ENCODE peak calls at places on chromosomes 13 and 19, in ten cellular contexts. Q is ascending aorta; P is activated CD4-positive, alpha-beta T cell treated with anti-CD3 and anti-CD28 coated beads for 24 hours; R is Peyer's patch; D is stimulated activated CD4-positive, alpha-beta T cell treated with anti-CD3 and anti-CD28 coated beads, Interleukin-4, amount 100 ng/mL, for 24 hours; K is stimulated activated CD8-positive, alpha-beta memory T cell treated with anti-CD3 and anti-CD28 coated beads, Interleukin-15, amount 100 ng/mL, for 24 hours; I is right cardiac atrium; B is activated naive CD4-positive, alpha-beta T cell; Z is NCI-H524; U is left ventricle myocardium inferior. O is an unnamed sample.

GRCh38 chr19:5700455-5701092 is 10.5 kb downstream of the RPL36 start:
- DNase-seq in U (no peak), D (no peak), B (no peak), K (no peak), Q (no peak), I (no peak), P (no peak), R (no peak), Z (no peak), O (peak)

GRCh38 chr13:41352935-41353801 is 42.1 kb downstream of the NAA16 start:
- DNase-seq in Z (peak), Q (no peak), U (no peak), R (no peak), D (peak), P (no peak), B (peak), K (no peak), I (no peak), O (peak)

GRCh38 chr13:39415003-39415402 is 188.0 kb downstream of the LHFPL6 start:
- DNase-seq in P (no peak), U (no peak), I (no peak), Q (no peak), D (no peak), R (no peak), K (no peak), B (no peak), Z (no peak), O (no peak)

GRCh38 chr13:78659450-78660110 is 625 bp upstream of the OBI1 start:
- DNase-seq in R (no peak), Z (no peak), D (no peak), Q (no peak), K (no peak), P (no peak), U (no peak), B (no peak), I (no peak), O (no peak)

GRCh38 chr13:39816936-39817335 is 161.5 kb downstream of the COG6 start:
- DNase-seq in D (no peak), P (no peak), I (no peak), Q (no peak), Z (no peak), U (no peak), K (no peak), R (no peak), B (no peak), O (no peak)

GRCh38 chr13:97353927-97354326 is 80.0 kb upstream of the RAP2A start:
- DNase-seq in D (no peak), R (no peak), B (no peak), I (no peak), Z (no peak), U (no peak), Q (no peak), P (no peak), K (no peak), O (no peak)

GRCh38 chr13:109840201-109840892 is 54.0 kb upstream of the IRS2 start:
- DNase-seq in K (no peak), Z (peak), P (peak), R (no peak), Q (no peak), B (no peak), I (no peak), U (no peak), D (peak), O (no peak)

GRCh38 chr19:3407556-3408516 is 41.5 kb downstream of the NFIC start:
- DNase-seq in Z (no peak), K (no peak), U (peak), R (no peak), B (no peak), Q (no peak), P (no peak), D (no peak), I (peak), O (peak)

GRCh38 chr13:70457474-70457873 is 349.2 kb upstream of the KLHL1 start:
- DNase-seq in Q (no peak), D (no peak), R (no peak), K (no peak), Z (no peak), I (no peak), P (no peak), U (no peak), B (no peak), O (no peak)

GRCh38 chr19:44948763-44949374 is 3.0 kb downstream of the APOC2 start:
- DNase-seq in Q (no peak), K (no peak), I (no peak), R (no peak), D (no peak), U (no peak), P (no peak), Z (peak), B (no peak), O (no peak)

GRCh38 chr19:47427241-47428176 is 8.2 kb upstream of the MEIS3 start:
- DNase-seq in P (peak), U (peak), I (no peak), K (peak), B (peak), D (peak), Q (no peak), R (peak), Z (peak), O (peak)

GRCh38 chr13:111326981-111327642 is 6.7 kb downstream of the TEX29 start:
- DNase-seq in I (no peak), Z (no peak), B (no peak), Q (no peak), K (no peak), D (no peak), R (no peak), P (no peak), U (no peak), O (no peak)

GRCh38 chr19:7857727-7858701 is 16.2 kb downstream of the PRR36 start:
- DNase-seq in U (no peak), K (no peak), R (no peak), P (no peak), Z (peak), I (peak), D (no peak), B (no peak), Q (no peak), O (peak)

GRCh38 chr13:53151692-53152421 is 123.2 kb downstream of the OLFM4 start:
- DNase-seq in K (no peak), P (peak), B (no peak), Q (no peak), U (no peak), Z (peak), D (peak), R (no peak), I (no peak), O (peak)

GRCh38 chr19:56508282-56508778 is 675 bp downstream of the ZNF471 start:
- DNase-seq in D (no peak), Q (no peak), U (no peak), I (no peak), B (no peak), K (no peak), R (no peak), P (no peak), Z (no peak), O (no peak)

GRCh38 chr13:75537401-75538365 is at the start of gene COMMD6:
- DNase-seq in R (peak), Z (peak), K (peak), U (peak), P (peak), D (peak), B (peak), Q (no peak), I (peak), O (peak)

GRCh38 chr13:112596220-112596619 is 8.3 kb upstream of the TUBGCP3 start:
- DNase-seq in D (no peak), Q (no peak), U (no peak), B (no peak), K (no peak), P (no peak), I (no peak), R (no peak), Z (no peak), O (no peak)

GRCh38 chr13:109744512-109745051 is 41.8 kb downstream of the IRS2 start:
- DNase-seq in K (no peak), D (no peak), R (peak), I (no peak), B (no peak), Z (no peak), U (peak), P (no peak), Q (no peak), O (peak)

GRCh38 chr19:38162094-38162493 is 61.9 kb downstream of the DPF1 start:
- DNase-seq in Z (no peak), P (no peak), U (no peak), B (no peak), K (no peak), R (no peak), I (no peak), D (no peak), Q (no peak), O (no peak)

GRCh38 chr13:44050450-44051063 is 170.9 kb downstream of the LACC1 start:
- DNase-seq in K (no peak), Q (no peak), D (no peak), B (no peak), R (no peak), Z (peak), P (no peak), I (no peak), U (no peak), O (peak)

GRCh38 chr19:49058592-49058991 is 1.0 kb upstream of the CGB7 start:
- DNase-seq in I (no peak), D (peak), P (no peak), U (no peak), K (no peak), R (no peak), Q (no peak), Z (peak), B (no peak), O (no peak)

GRCh38 chr13:40472427-40473220 is 193.8 kb downstream of the FOXO1 start:
- DNase-seq in Q (no peak), R (no peak), P (no peak), Z (no peak), K (no peak), U (no peak), D (no peak), B (no peak), I (no peak), O (no peak)

GRCh38 chr13:47087841-47088240 is 191.0 kb upstream of the HTR2A start:
- DNase-seq in I (no peak), U (no peak), R (no peak), D (no peak), Q (no peak), Z (no peak), B (no peak), K (no peak), P (no peak), O (no peak)

GRCh38 chr13:65508338-65508737 is 1721.8 kb downstream of the PCDH9 start:
- DNase-seq in B (no peak), R (no peak), I (no peak), U (no peak), K (no peak), Z (no peak), D (no peak), Q (no peak), P (no peak), O (no peak)

GRCh38 chr13:107807306-107808073 is 407.8 kb downstream of the LIG4 start:
- DNase-seq in B (no peak), R (no peak), Q (no peak), I (no peak), P (no peak), D (no peak), Z (no peak), K (no peak), U (no peak), O (no peak)

GRCh38 chr19:3573162-3573857 is 566 bp downstream of the HMG20B start:
- DNase-seq in D (peak), B (no peak), I (peak), U (no peak), P (no peak), Z (peak), R (no peak), K (no peak), Q (no peak), O (no peak)

GRCh38 chr13:73496711-73497110 is 437.9 kb downstream of the KLF5 start:
- DNase-seq in K (no peak), Z (no peak), B (no peak), P (no peak), R (no peak), I (no peak), U (no peak), D (no peak), Q (no peak), O (no peak)

GRCh38 chr19:1935484-1936208 is 5.3 kb upstream of the CSNK1G2 start:
- DNase-seq in U (no peak), Q (no peak), R (no peak), D (no peak), K (no peak), B (no peak), P (no peak), Z (no peak), I (peak), O (no peak)

GRCh38 chr19:47183579-47183978 is 47.4 kb downstream of the BBC3 start:
- DNase-seq in P (no peak), D (no peak), Z (no peak), K (no peak), I (no peak), B (no peak), R (no peak), Q (no peak), U (no peak), O (no peak)

GRCh38 chr19:55703790-55704215 is 28.8 kb downstream of the EPN1 start:
- DNase-seq in Q (no peak), D (peak), I (peak), K (peak), Z (no peak), P (peak), B (no peak), U (no peak), R (peak), O (peak)